ENCODE peak calls at places on chromosomes 5 and 9, in four cellular contexts. N, V, W and F are unnamed samples.

GRCh38 chr9:126631254-126631653 is 17.5 kb downstream of the LMX1B start:
- DNase-seq in V (no peak), W (no peak), N (no peak), F (no peak)

GRCh38 chr5:130198927-130199326 is 294.7 kb downstream of the CHSY3 start:
- DNase-seq in W (peak; percentile 56), V (no peak), N (no peak), F (no peak)

GRCh38 chr5:176183321-176184074 is 54.7 kb upstream of the SIMC1 start:
- DNase-seq in N (no peak), W (no peak), V (no peak), F (no peak)

GRCh38 chr9:12775963-12776774 is 1.3 kb downstream of the LURAP1L start:
- DNase-seq in N (peak; percentile 53), V (peak; percentile 88), W (peak; percentile 74), F (no peak)

GRCh38 chr9:98222885-98223640 is 30.6 kb upstream of the CORO2A start:
- DNase-seq in N (peak; percentile 99), W (peak; percentile 85), V (no peak), F (no peak)

GRCh38 chr5:84290673-84291072 is 94.0 kb downstream of the EDIL3 start:
- DNase-seq in N (no peak), V (no peak), W (no peak), F (no peak)

GRCh38 chr9:73441890-73442818 is 290.5 kb downstream of the ANXA1 start:
- DNase-seq in W (no peak), N (peak; percentile 40), V (no peak), F (no peak)

GRCh38 chr5:53434566-53434965 is 45.9 kb upstream of the FST start:
- DNase-seq in W (no peak), V (no peak), N (no peak), F (no peak)

GRCh38 chr5:115309751-115310370 is 13.4 kb upstream of the CCDC112 start:
- DNase-seq in W (peak; percentile 82), N (peak; percentile 42), V (no peak), F (no peak)

GRCh38 chr5:74629326-74629725 is 11.2 kb downstream of the ENC1 start:
- DNase-seq in V (no peak), N (no peak), W (no peak), F (no peak)

GRCh38 chr5:50724-51499 is 41.1 kb upstream of the PLEKHG4B start:
- DNase-seq in V (peak; percentile 38), W (no peak), N (no peak), F (no peak)

GRCh38 chr9:109652971-109653370 is 127.0 kb upstream of the PALM2AKAP2 start:
- DNase-seq in W (peak; percentile 76), V (no peak), N (peak; percentile 24), F (no peak)

GRCh38 chr9:3972687-3973086 is 327.2 kb downstream of the GLIS3 start:
- DNase-seq in V (no peak), N (no peak), W (peak; percentile 60), F (no peak)

GRCh38 chr9:89791754-89792153 is 186.9 kb downstream of the GADD45G start:
- DNase-seq in W (no peak), N (no peak), V (peak; percentile 72), F (no peak)

GRCh38 chr5:39055027-39055759 is 19.0 kb downstream of the RICTOR start:
- DNase-seq in N (no peak), W (no peak), V (no peak), F (no peak)

GRCh38 chr5:149129181-149129580 is 12.1 kb upstream of the ABLIM3 start:
- DNase-seq in N (no peak), W (peak; percentile 98), V (no peak), F (no peak)

GRCh38 chr9:113594484-113595299 is 131.2 kb downstream of the RGS3 start:
- DNase-seq in V (no peak), W (no peak), N (no peak), F (no peak)

GRCh38 chr5:28961806-28962205 is 1923.4 kb upstream of the CDH9 start:
- DNase-seq in N (no peak), W (no peak), V (no peak), F (no peak)

GRCh38 chr9:136086951-136087740 is 7.9 kb downstream of the NACC2 start:
- DNase-seq in V (no peak), W (no peak), N (no peak), F (no peak)

GRCh38 chr5:96780626-96781025 is 27.1 kb downstream of the ERAP1 start:
- DNase-seq in N (no peak), W (no peak), V (no peak), F (no peak)

GRCh38 chr5:33275921-33276705 is 164.7 kb upstream of the TARS1 start:
- DNase-seq in W (no peak), N (peak; percentile 53), V (no peak), F (no peak)

DNA sequence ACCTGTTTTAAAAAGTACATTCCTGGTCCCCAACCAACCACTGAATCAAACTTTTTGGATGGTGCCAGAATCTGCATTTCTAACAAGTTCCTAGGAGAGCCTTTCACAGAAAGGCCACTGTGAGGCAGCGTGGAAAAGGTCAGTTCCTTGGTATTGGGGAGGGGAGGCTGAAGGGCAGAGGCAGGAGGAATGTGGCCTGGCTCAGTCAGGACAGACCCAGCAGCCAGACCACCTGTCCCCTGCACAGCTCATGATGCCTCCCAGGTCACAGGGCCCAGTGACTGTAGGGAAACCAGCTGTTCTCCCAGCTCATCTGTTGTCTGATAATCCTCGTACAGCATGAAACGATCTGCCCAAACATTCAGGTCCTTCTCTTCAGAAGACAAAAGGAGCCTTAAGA is 132.9 kb downstream of the LHFPL2 start:
- DNase-seq in W (no peak), V (no peak), N (no peak), F (no peak)
- TF ChIP-seq CTCF in W (peak; percentile 12), V (no peak), N (no peak), F (no peak)

GRCh38 chr5:90020575-90021535 is 388.7 kb downstream of the CETN3 start:
- DNase-seq in V (no peak), W (peak; percentile 98), N (peak; percentile 86), F (no peak)
- TF ChIP-seq CTCF in V (no peak), W (no peak), N (no peak), F (no peak)

GRCh38 chr5:61362796-61363364 is 30.8 kb downstream of the ZSWIM6 start:
- DNase-seq in N (no peak), V (no peak), W (no peak), F (no peak)
- TF ChIP-seq CTCF in N (peak; percentile 12), V (peak; percentile 15), W (peak; percentile 32), F (no peak)

GRCh38 chr5:14280294-14280854 is 137.2 kb downstream of the TRIO start:
- DNase-seq in N (no peak), W (no peak), V (no peak), F (no peak)

GRCh38 chr5:14281746-14282181 is 138.6 kb downstream of the TRIO start:
- DNase-seq in V (no peak), N (no peak), W (no peak), F (no peak)

GRCh38 chr5:14273207-14273767 is 130.1 kb downstream of the TRIO start:
- DNase-seq in W (no peak), V (no peak), N (no peak), F (no peak)

GRCh38 chr5:14272548-14273205 is 129.5 kb downstream of the TRIO start:
- DNase-seq in N (no peak), W (no peak), V (no peak), F (no peak)

DNA sequence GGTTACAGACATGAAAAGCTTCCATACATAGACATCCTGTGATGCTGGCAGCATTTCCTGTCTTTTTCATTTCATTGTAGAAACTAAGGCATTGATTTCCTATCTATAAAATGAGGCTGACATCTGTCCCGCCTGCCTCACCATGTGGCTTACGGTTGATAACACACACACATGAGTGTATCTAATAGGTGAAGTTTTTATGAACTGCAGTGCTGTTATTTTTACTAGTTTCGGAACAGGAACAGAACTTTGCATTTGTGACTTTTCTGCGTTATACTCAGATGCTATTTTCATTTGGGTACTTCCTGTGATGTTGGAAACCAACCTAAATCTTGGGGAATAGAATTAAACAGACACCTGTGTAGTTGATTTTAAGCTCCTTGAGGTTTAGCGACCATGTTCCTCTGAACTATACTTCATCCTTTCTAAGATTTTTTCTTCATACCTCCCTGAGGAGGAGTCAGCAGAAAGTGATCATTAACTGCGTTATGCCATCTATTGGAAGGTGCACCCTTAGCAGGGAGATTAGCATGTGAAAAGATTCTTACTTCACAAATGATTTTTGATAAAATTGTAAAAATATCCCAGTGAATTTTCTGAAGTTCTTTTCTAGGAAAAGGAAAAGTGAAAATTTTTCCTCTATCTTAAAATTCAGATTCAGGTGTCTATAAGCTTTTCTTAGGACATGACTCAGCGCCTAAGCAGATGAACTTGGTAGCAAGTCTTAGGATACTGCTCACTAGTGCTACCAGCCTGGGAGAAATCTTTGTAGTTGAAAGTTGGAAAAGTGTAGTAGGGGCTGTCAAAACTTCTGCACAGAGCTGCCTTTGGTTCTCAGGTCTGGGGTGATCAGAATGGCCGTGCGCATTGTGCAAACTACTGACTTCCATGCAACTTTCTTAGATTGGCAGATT is 134.5 kb downstream of the TRIO start:
- DNase-seq in N (no peak), V (no peak), W (no peak), F (no peak)
- TF ChIP-seq CTCF in N (no peak), V (no peak), W (peak; percentile 37), F (no peak)

DNA sequence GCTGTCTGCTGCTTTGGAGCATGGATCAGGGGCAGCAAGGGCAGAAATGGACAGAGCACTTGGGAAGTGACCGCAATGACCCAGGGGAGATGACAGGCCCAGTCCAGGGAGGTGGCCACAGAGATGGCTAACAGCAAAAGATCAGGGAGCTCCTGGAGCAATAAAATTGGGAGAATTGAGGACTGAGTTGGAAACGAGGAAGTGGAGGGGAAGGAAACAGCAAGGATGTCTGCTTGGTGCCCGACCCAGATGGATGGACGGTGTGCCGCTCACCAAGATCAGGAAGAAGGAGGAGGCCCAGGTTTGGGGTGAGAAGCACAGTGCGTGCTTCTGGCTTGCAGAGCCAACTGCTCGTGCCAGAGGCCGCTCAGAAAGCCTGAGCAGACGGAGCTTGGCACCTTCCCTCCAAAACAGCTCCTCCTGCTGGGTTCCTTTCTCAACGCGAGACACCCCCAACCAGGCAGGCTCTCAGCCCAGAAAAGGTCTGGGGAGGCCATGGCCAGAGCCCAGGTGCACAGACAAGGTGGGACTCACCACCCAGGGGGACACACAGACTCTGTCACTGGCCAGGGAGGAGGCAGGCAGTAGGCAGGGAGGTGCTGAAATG is 1.7 kb upstream of the SLC34A1 start:
- DNase-seq in W (peak; percentile 33), N (peak; percentile 20), V (no peak), F (no peak)
- TF ChIP-seq CTCF in W (peak; percentile 43), N (peak; percentile 55), V (no peak), F (peak; percentile 35)

GRCh38 chr9:20684035-20684864 is at the start of gene FOCAD:
- DNase-seq in V (peak; percentile 98), W (peak; percentile 93), N (peak; percentile 82), F (peak; percentile 77)
- TF ChIP-seq CTCF in V (no peak), W (no peak), N (no peak), F (no peak)

DNA sequence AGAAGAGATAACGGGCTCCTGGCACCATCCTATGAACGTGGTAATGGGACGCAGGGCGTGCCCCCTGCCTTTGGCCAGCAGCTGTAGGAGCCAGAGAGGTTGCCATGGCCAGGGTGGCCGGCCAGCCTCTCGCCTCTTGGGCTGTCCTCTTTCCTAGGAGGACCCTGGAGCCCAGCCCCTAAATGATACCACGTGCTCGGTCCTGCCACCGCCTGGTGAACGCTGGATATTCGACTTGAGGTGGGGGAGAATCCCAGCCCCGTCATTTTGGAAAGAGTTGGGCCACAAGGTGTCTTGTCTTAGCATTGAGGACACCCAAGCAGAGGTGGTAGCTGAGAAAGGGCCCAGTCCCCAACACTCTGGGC is 391 bp upstream of the NRG2 start:
- DNase-seq in V (no peak), W (peak; percentile 16), N (no peak), F (no peak)
- TF ChIP-seq CTCF in V (peak; percentile 12), W (no peak), N (no peak), F (peak; percentile 10)